ENCODE peak calls at places on chromosome 14, in ten cellular contexts. W is lung; F is CD8-positive, alpha-beta T cell; L is Calu3; A is A549; U is BJ; G is brain microvascular endothelial cell; P is left ventricle myocardium inferior; V is astrocyte of the cerebellum; I is HFFc6. S is an unnamed sample.

GRCh38 chr14:69567563-69567962 is 7.1 kb downstream of the CCDC177 start:
- DNase-seq in W (no peak), F (no peak), L (no peak), A (no peak), U (no peak), G (no peak), P (no peak), V (no peak), I (no peak), S (no peak)

GRCh38 chr14:88669346-88669745 is 106.5 kb downstream of the ZC3H14 start:
- DNase-seq in W (no peak), F (no peak), L (no peak), A (no peak), U (no peak), G (no peak), P (no peak), V (no peak), I (no peak), S (no peak)

GRCh38 chr14:103250888-103251287 is 83.1 kb upstream of the EIF5 start:
- DNase-seq in W (no peak), F (no peak), L (no peak), A (peak; percentile 32), U (no peak), G (no peak), P (no peak), V (no peak), I (no peak), S (no peak)

GRCh38 chr14:101082036-101082435 is 178.5 kb upstream of the RTL1 start:
- DNase-seq in W (peak; percentile 26), F (no peak), L (no peak), A (no peak), U (no peak), G (no peak), P (no peak), V (no peak), I (no peak), S (no peak)

GRCh38 chr14:103802353-103802752 is 45.0 kb downstream of the PPP1R13B start:
- DNase-seq in W (peak; percentile 52), F (no peak), L (no peak), A (no peak), U (no peak), G (no peak), P (no peak), V (no peak), I (no peak), S (no peak)

GRCh38 chr14:72419226-72419625 is 474.7 kb downstream of the DPF3 start:
- DNase-seq in W (no peak), F (no peak), L (no peak), A (no peak), U (no peak), G (no peak), P (no peak), V (no peak), I (no peak), S (no peak)

GRCh38 chr14:73008501-73008900 is 18.4 kb downstream of the ZFYVE1 start:
- DNase-seq in W (no peak), F (no peak), L (no peak), A (no peak), U (peak; percentile 49), G (peak; percentile 14), P (no peak), V (peak; percentile 4), I (peak; percentile 10), S (no peak)

GRCh38 chr14:66998013-66998412 is 191.2 kb upstream of the GARIN2 start:
- DNase-seq in W (no peak), F (no peak), L (no peak), A (no peak), U (no peak), G (no peak), P (no peak), V (no peak), I (no peak), S (no peak)

GRCh38 chr14:102215522-102216250 is 76.0 kb downstream of the WDR20 start:
- DNase-seq in W (no peak), F (no peak), L (no peak), A (no peak), U (no peak), G (peak; percentile 18), P (peak; percentile 51), V (no peak), I (no peak), S (no peak)

GRCh38 chr14:73526036-73526984 is 10.6 kb upstream of the ACOT1 start:
- DNase-seq in W (peak; percentile 72), F (no peak), L (no peak), A (no peak), U (no peak), G (no peak), P (peak; percentile 59), V (no peak), I (peak; percentile 54), S (no peak)

GRCh38 chr14:101075801-101076413 is 172.4 kb upstream of the RTL1 start:
- DNase-seq in W (peak; percentile 11), F (no peak), L (no peak), A (no peak), U (no peak), G (no peak), P (no peak), V (no peak), I (no peak), S (no peak)

GRCh38 chr14:103031956-103032355 is 25.4 kb downstream of the CDC42BPB start:
- DNase-seq in W (no peak), F (no peak), L (peak; percentile 71), A (peak; percentile 54), U (no peak), G (no peak), P (no peak), V (no peak), I (no peak), S (no peak)

GRCh38 chr14:69693823-69694729 is 72.9 kb upstream of the SRSF5 start:
- DNase-seq in W (no peak), F (no peak), L (peak; percentile 16), A (peak; percentile 25), U (no peak), G (no peak), P (no peak), V (no peak), I (no peak), S (no peak)

GRCh38 chr14:51202914-51203665 is 37.0 kb upstream of the TMX1 start:
- DNase-seq in W (no peak), F (no peak), L (no peak), A (no peak), U (no peak), G (no peak), P (no peak), V (no peak), I (no peak), S (peak; percentile 26)

GRCh38 chr14:61322011-61322798 is 826 bp downstream of the PRKCH start:
- DNase-seq in W (peak; percentile 68), F (peak; percentile 50), L (peak; percentile 67), A (no peak), U (no peak), G (no peak), P (peak; percentile 55), V (no peak), I (no peak), S (no peak)

GRCh38 chr14:57290753-57291152 is 22.0 kb downstream of the AP5M1 start:
- DNase-seq in W (no peak), F (no peak), L (no peak), A (no peak), U (no peak), G (no peak), P (no peak), V (no peak), I (no peak), S (no peak)

GRCh38 chr14:32077081-32078029 is at the start of gene ARHGAP5:
- DNase-seq in W (peak; percentile 38), F (peak; percentile 71), L (peak; percentile 56), A (peak; percentile 39), U (no peak), G (peak; percentile 29), P (no peak), V (no peak), I (peak; percentile 1), S (peak; percentile 56)

GRCh38 chr14:95515523-95516517 is 630 bp downstream of the SYNE3 start:
- DNase-seq in W (no peak), F (peak; percentile 84), L (peak; percentile 66), A (peak; percentile 37), U (no peak), G (no peak), P (peak; percentile 76), V (no peak), I (peak; percentile 49), S (peak; percentile 96)
- TF ChIP-seq CTCF in W (peak; percentile 29), F (peak; percentile 46), L (peak; percentile 37), A (no peak), U (peak; percentile 56), G (peak; percentile 48), P (peak; percentile 59), V (peak; percentile 34), I (peak; percentile 67), S (peak; percentile 40)

DNA sequence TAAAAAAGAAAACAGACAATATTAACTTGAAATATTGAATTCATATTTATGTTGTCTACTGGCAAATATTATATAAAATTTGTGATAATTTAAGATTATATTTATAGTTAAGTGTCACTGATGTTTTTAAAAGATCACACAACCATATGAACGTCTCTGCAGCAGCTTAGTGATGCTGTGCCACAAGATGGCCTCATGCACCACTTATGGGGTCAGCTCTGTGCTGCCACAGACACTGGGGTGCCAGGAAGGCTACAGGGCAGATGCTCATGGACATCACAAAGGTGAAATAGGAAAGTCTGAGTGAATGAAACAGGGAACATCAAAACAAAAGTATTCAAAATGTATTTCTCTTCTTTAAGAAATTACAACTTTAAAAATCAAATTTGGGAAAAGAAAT is 13.1 kb downstream of the ATXN3 start:
- DNase-seq in W (no peak), F (no peak), L (no peak), A (peak; percentile 14), U (no peak), G (no peak), P (no peak), V (no peak), I (no peak), S (no peak)
- TF ChIP-seq CTCF in W (peak; percentile 12), F (no peak), L (no peak), A (peak; percentile 33), U (no peak), G (peak; percentile 30), P (peak; percentile 29), V (peak; percentile 8), I (peak; percentile 39), S (peak; percentile 28)

GRCh38 chr14:74799765-74800164 is 36.6 kb downstream of the YLPM1 start:
- DNase-seq in W (no peak), F (no peak), L (no peak), A (no peak), U (no peak), G (no peak), P (no peak), V (no peak), I (no peak), S (no peak)
- TF ChIP-seq CTCF in W (no peak), F (no peak), L (no peak), A (no peak), U (no peak), G (no peak), P (no peak), V (no peak), I (no peak), S (no peak)

DNA sequence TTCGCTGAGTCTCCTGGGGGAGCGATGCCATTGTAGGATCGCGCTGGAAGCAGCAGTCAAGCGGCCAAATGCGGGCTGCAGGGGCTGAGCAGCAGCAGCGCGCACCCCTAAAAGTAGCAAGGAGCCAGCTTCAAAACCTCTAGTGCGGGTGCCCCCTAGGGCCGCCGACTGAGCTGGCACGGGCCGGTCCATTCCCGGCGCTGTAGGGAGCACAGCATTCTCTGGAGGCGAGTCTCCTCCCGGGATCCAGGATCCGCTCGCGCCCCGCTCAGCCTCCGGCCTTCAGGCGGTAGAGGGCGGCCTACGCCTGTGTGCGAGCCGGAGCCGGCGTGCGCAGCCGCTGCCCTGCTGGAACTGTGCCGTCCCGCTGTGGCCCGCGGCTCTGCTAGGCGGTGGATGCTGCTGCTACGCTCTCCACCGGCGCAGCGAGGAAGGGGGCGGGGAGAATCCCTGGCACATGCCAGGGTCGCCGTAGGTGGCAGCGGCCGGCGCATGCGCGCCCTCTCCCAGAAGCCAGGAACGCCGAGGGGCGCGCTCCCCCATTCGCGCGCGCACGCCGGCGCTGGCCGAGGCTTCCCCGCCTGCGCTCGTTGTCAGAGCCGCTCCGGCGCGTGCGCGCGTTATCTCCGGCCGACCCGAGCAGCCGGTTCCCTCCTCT is at the start of gene FUT8:
- DNase-seq in W (peak; percentile 95), F (peak; percentile 97), L (peak; percentile 98), A (peak; percentile 96), U (peak; percentile 78), G (peak; percentile 86), P (peak; percentile 94), V (peak; percentile 93), I (peak; percentile 97), S (peak; percentile 85)
- TF ChIP-seq CTCF in W (peak; percentile 35), F (peak; percentile 43), L (peak; percentile 11), A (peak; percentile 56), U (peak; percentile 77), G (peak; percentile 67), P (peak; percentile 72), V (peak; percentile 72), I (peak; percentile 79), S (peak; percentile 65)

S was measured in GM13977.